ENCODE peak calls at places on chromosome 6, in nine cellular contexts. Z, L, T, N, D, W, O, A and R are unnamed samples. For H3K9me3, the result is how much of the 10 kb centered on the place peaks cover.

GRCh38 chr6:85676086-85676729 is 33.5 kb upstream of the SYNCRIP start:
- DNase-seq in O (no peak), W (no peak), A (peak), Z (peak), N (no peak), L (no peak), D (no peak), T (no peak), R (no peak)

GRCh38 chr6:74249658-74250057 is 553.7 kb downstream of the CD109 start:
- DNase-seq in T (no peak), N (no peak), A (no peak), Z (peak), O (no peak), L (no peak), W (no peak), D (no peak), R (no peak)

GRCh38 chr6:14965340-14966102 is 280.3 kb upstream of the JARID2 start:
- DNase-seq in D (no peak), N (no peak), L (no peak), Z (no peak), W (no peak), O (no peak), T (no peak), A (no peak), R (no peak)

GRCh38 chr6:144990768-144991167 is 705.6 kb downstream of the UTRN start:
- DNase-seq in W (no peak), A (no peak), O (no peak), D (no peak), Z (no peak), N (no peak), L (no peak), T (no peak), R (no peak)

GRCh38 chr6:105911106-105911629 is 175.0 kb upstream of the PRDM1 start:
- DNase-seq in A (peak), Z (no peak), T (no peak), O (no peak), D (no peak), N (no peak), L (no peak), W (no peak), R (no peak)

GRCh38 chr6:139124887-139125672 is 9.8 kb upstream of the HECA start:
- DNase-seq in L (no peak), Z (peak), W (peak), N (peak), D (peak), T (peak), O (peak), A (peak), R (peak)

GRCh38 chr6:163085861-163086562 is 328.5 kb upstream of the QKI start:
- DNase-seq in D (no peak), W (no peak), T (no peak), O (no peak), Z (no peak), A (no peak), L (no peak), N (no peak), R (no peak)

GRCh38 chr6:14031516-14031915 is 86.1 kb upstream of the CD83 start:
- DNase-seq in L (no peak), D (no peak), W (no peak), Z (peak), N (no peak), T (no peak), O (no peak), A (no peak), R (no peak)

GRCh38 chr6:74936886-74937285 is 269.0 kb downstream of the COL12A1 start:
- DNase-seq in L (no peak), T (no peak), N (no peak), A (no peak), D (no peak), O (no peak), W (no peak), Z (peak), R (no peak)

GRCh38 chr6:23656257-23656731 is 469.7 kb upstream of the NRSN1 start:
- DNase-seq in O (no peak), N (no peak), W (no peak), T (no peak), Z (no peak), A (no peak), D (no peak), L (no peak), R (no peak)

GRCh38 chr6:88013015-88013414 is 34.6 kb upstream of the SPACA1 start:
- DNase-seq in O (no peak), L (no peak), W (no peak), Z (no peak), A (peak), T (no peak), N (no peak), D (no peak), R (no peak)

GRCh38 chr6:139925894-139926641 is 551.6 kb upstream of the CITED2 start:
- DNase-seq in W (no peak), Z (peak), L (peak), D (peak), T (no peak), N (peak), A (no peak), O (peak), R (no peak)

GRCh38 chr6:140586426-140587061 is 1212.1 kb upstream of the CITED2 start:
- DNase-seq in N (no peak), Z (no peak), T (no peak), W (no peak), A (no peak), L (no peak), O (no peak), D (no peak), R (no peak)

GRCh38 chr6:129175066-129175465 is 292.1 kb downstream of the LAMA2 start:
- DNase-seq in N (no peak), W (no peak), D (no peak), L (no peak), A (no peak), O (no peak), T (no peak), Z (no peak), R (no peak)

GRCh38 chr6:36928547-36928918 is 26.0 kb upstream of the PI16 start:
- DNase-seq in L (no peak), A (no peak), Z (no peak), T (no peak), O (peak), D (no peak), W (no peak), N (no peak), R (no peak)

GRCh38 chr6:20723236-20723635 is 189.0 kb downstream of the CDKAL1 start:
- DNase-seq in W (no peak), A (no peak), N (no peak), O (no peak), D (no peak), L (no peak), Z (no peak), T (no peak), R (no peak)

GRCh38 chr6:108260126-108260808 is 573 bp downstream of the SNX3 start:
- DNase-seq in O (peak), L (no peak), W (peak), N (peak), D (no peak), Z (peak), A (peak), T (peak), R (peak)

GRCh38 chr6:95545691-95546090 is 31.6 kb upstream of the MANEA start:
- DNase-seq in O (no peak), L (no peak), W (no peak), A (no peak), N (no peak), T (no peak), D (no peak), Z (no peak), R (no peak)

GRCh38 chr6:26240981-26241770 is 123.8 kb upstream of the BTN3A2 start:
- DNase-seq in N (no peak), D (no peak), W (no peak), Z (peak), T (peak), L (no peak), O (no peak), A (no peak), R (no peak)

GRCh38 chr6:125587624-125588023 is 161.8 kb upstream of the HEY2 start:
- DNase-seq in A (no peak), L (no peak), Z (no peak), O (no peak), D (no peak), N (no peak), T (no peak), W (no peak), R (no peak)

GRCh38 chr6:38117281-38117680 is 297.8 kb downstream of the ZFAND3 start:
- DNase-seq in T (no peak), N (no peak), D (no peak), L (no peak), A (no peak), W (no peak), Z (no peak), O (no peak), R (no peak)

GRCh38 chr6:129183681-129184216 is 300.8 kb downstream of the LAMA2 start:
- DNase-seq in W (no peak), L (no peak), O (no peak), Z (peak), T (no peak), D (no peak), A (no peak), N (no peak), R (no peak)

GRCh38 chr6:36765943-36766648 is 68.5 kb downstream of the RAB44 start:
- DNase-seq in O (peak), D (peak), W (peak), A (peak), L (peak), N (peak), T (peak), Z (peak), R (peak)

GRCh38 chr6:136410201-136411027 is 120.8 kb upstream of the BCLAF1 start:
- DNase-seq in A (no peak), T (no peak), Z (no peak), W (no peak), L (no peak), N (no peak), D (no peak), O (no peak), R (no peak)

GRCh38 chr6:32084780-32085179 is 24.4 kb downstream of the TNXB start:
- DNase-seq in N (no peak), O (no peak), T (no peak), Z (no peak), L (no peak), A (no peak), W (no peak), D (no peak), R (no peak)

GRCh38 chr6:1817033-1817761 is 207.5 kb downstream of the FOXC1 start:
- DNase-seq in D (no peak), N (no peak), T (no peak), W (no peak), A (no peak), L (no peak), O (no peak), Z (peak), R (no peak)

GRCh38 chr6:2921520-2922115 is 18.5 kb upstream of the SERPINB9 start:
- DNase-seq in Z (no peak), A (no peak), N (no peak), W (no peak), D (no peak), O (no peak), L (no peak), T (no peak), R (no peak)

GRCh38 chr6:129212081-129212480 is 329.1 kb downstream of the LAMA2 start:
- DNase-seq in W (no peak), A (no peak), Z (peak), O (no peak), L (no peak), T (no peak), D (no peak), N (no peak), R (no peak)

GRCh38 chr6:85192186-85192585 is 257.7 kb upstream of the NT5E start:
- DNase-seq in Z (peak), T (no peak), A (no peak), O (no peak), D (no peak), L (no peak), N (no peak), W (no peak), R (no peak)

GRCh38 chr6:134925800-134926199 is 24.1 kb downstream of the ALDH8A1 start:
- DNase-seq in O (no peak), Z (peak), A (no peak), T (no peak), N (no peak), D (no peak), L (no peak), W (peak), R (no peak)

GRCh38 chr6:16523550-16524379 is 237.5 kb downstream of the ATXN1 start:
- DNase-seq in D (peak), O (no peak), L (no peak), W (no peak), A (no peak), N (no peak), T (no peak), Z (peak), R (no peak)

GRCh38 chr6:67881706-67882065 is 753.4 kb upstream of the ADGRB3 start:
- DNase-seq in O (no peak), A (no peak), N (no peak), L (no peak), W (no peak), T (no peak), Z (no peak), D (no peak), R (no peak)

GRCh38 chr6:132537977-132538376 is at the start of gene TAAR9:
- DNase-seq in N (no peak), Z (no peak), O (no peak), W (no peak), T (no peak), D (no peak), A (no peak), L (no peak), R (no peak)

GRCh38 chr6:109474995-109475394 is 8.0 kb downstream of the ZBTB24 start:
- DNase-seq in L (no peak), A (no peak), T (no peak), Z (no peak), O (no peak), D (no peak), W (no peak), N (no peak), R (no peak)

GRCh38 chr6:109473120-109473519 is 9.9 kb downstream of the ZBTB24 start:
- DNase-seq in D (no peak), W (no peak), Z (no peak), A (no peak), N (no peak), O (no peak), L (no peak), T (no peak), R (no peak)

GRCh38 chr6:109471105-109471810 is 11.8 kb downstream of the ZBTB24 start:
- DNase-seq in N (no peak), Z (no peak), O (no peak), L (no peak), D (no peak), A (no peak), T (no peak), W (no peak), R (no peak)

GRCh38 chr6:109469591-109470189 is 13.3 kb downstream of the ZBTB24 start:
- DNase-seq in W (no peak), O (no peak), N (no peak), Z (no peak), D (no peak), A (no peak), L (no peak), T (no peak), R (no peak)

DNA sequence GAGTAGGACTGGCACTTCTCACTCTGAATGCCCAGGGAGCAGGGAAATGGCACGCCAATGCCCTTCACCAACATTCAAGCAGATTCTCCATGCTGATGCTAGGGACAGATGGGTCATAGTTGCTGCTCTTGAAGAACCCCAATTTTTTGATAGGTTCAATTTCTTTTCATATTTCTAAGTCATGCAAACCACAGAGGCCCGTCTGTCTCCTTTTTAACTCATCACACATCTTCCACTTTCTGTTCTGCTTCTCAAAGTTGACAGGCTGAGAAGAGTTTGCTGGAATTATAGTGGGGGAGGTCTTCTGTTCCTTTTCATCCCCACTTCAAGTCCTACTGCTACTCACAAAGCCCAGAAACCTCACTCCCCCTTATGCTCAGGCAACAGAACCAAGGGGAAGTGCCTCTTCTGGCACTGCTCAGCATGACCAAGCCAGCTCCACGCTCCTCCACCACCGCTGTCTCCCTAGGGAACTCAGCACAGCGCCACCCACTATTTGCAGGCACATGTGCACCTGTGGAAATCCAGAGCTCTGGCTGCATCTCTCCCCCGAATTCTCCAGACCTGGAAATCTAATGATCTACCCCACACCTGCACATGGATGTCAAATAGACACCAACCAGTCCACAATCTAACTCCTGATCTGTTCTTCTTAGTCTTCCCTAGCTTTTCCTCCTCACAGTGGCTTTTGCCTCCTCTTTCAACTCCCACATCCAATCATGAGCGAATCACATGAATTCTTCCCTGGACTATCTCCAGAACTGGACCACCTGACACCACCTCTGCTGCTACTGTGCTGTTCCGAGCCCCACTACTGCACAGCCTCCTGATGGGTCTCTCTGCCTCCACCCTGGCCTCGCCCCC is 10.7 kb downstream of the ZBTB24 start:
- DNase-seq in O (no peak), N (no peak), L (no peak), D (no peak), W (no peak), Z (no peak), T (no peak), A (no peak), R (no peak)
- TF ChIP-seq CTCF in O (no peak), N (no peak), L (no peak), D (no peak), W (no peak), Z (no peak), T (no peak), A (peak), R (no peak)

GRCh38 chr6:148761532-148761951 is 14.7 kb downstream of the UST start:
- DNase-seq in Z (no peak), L (no peak), T (no peak), N (no peak), O (peak), W (peak), D (no peak), A (peak), R (no peak)

GRCh38 chr6:148758492-148758891 is 11.7 kb downstream of the UST start:
- DNase-seq in W (no peak), D (no peak), Z (peak), T (peak), L (no peak), N (no peak), O (no peak), A (peak), R (no peak)

GRCh38 chr6:148757944-148758343 is 11.1 kb downstream of the UST start:
- DNase-seq in T (no peak), W (no peak), L (no peak), A (no peak), Z (no peak), O (no peak), D (no peak), N (no peak), R (no peak)

GRCh38 chr6:148760568-148761531 is 14.0 kb downstream of the UST start:
- DNase-seq in Z (peak), O (peak), T (peak), A (peak), D (peak), L (peak), W (peak), N (no peak), R (peak)

DNA sequence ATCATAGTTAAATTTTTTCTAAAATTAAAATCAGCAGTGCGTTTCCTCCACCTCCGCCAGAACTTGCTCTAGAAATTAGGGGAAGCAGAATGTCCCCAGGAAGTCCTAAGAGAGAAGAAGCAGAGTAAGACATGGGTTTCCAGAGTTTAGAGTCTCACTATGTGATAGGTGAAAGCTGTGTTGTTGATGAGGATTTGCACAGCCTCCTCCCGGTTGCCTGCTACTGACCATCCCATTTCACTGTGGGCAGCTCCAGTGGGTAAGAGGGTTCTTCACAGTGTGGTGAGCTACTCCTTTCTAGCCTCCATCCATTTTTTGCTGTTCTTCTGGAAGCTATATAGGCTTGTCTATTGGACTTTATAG is 13.3 kb downstream of the UST start:
- DNase-seq in O (no peak), L (no peak), Z (no peak), N (no peak), D (no peak), T (no peak), A (no peak), W (no peak), R (no peak)
- H3K4me3 ChIP-seq in O (no peak), L (no peak), Z (no peak), N (no peak), D (no peak), T (no peak), A (peak), W (no peak), R (no peak)

DNA sequence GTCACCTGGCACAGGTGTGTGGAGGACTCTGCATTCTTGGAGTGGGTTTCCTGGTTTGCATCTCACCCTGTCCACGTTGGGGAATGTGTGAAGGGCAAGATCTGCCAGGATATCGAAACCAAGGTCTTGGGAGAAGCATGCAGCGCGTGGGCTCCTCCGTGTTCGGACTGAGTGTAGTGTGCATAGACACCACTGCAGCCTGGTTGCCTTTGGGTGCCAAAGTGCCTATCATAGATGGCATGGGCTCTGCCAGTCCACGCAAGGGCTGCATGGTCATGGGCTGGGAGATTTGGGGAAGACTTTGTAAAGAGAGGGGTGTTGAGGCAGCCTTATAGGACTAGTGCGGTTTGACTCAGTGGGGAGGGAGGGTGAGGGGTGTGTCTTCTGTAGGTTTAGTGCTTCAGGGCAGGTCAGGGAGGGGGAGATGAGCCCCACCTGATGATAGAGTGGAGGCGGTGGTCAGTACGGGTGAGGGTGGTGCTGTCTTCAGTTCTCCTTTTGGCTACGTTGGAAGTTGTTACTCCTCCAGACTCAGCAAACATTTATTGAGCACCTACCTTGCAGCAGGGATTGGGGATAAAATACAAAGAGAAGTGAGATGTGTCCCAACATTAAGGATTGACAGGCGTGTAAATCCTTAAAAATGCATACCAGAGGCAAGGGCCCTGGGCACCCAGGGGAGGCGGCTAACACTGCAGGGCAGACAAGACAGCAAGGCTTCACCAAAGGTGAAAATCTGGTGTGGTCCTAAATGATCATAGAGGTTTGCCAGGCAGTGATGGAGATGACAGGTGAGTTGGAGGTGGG is 28.3 kb downstream of the DUSP22 start:
- DNase-seq in N (no peak), A (no peak), T (no peak), W (no peak), Z (no peak), O (no peak), D (no peak), L (no peak), R (no peak)
- H3K9me3 ChIP-seq in N (under half), A (under half), T (under half), W (under half), Z (under half), O (under half), D (under half), L (under half), R (under half)

DNA sequence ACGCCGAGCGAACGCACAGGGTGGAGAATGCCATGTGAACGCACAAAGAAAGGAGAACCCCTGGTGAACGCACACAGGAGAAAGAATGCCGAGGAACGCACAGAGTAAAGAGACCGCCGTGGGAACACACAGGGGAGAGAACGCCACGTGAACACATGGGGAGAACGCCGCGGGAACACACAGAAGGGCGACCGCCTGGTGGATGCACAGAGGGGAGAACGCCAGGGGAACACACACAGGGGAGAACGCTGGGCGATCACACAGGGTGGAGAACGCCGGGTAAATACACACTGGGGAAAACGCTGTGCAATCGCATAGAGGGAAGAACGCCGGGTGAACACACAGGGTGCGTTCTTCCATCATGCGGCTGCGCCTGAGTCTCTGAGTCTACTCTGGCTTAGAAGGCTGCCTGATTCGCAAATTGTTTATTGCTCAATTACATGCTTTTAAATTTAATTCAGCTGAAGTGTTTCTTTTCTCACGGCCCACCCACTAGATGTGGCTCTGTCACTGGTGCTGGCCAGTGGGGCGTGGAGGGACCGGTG is 54.1 kb downstream of the RNASET2 start:
- DNase-seq in L (no peak), O (no peak), A (no peak), N (no peak), Z (no peak), W (no peak), T (no peak), D (no peak), R (no peak)
- TF ChIP-seq CTCF in L (no peak), O (no peak), A (no peak), N (no peak), Z (no peak), W (no peak), T (no peak), D (no peak), R (no peak)